ENCODE peak calls at places on chromosomes 3 and 15, in eight cellular contexts. M, X, K, R, A, T, L and W are unnamed samples.
A peak's percentile ranks its signal among the peaks of the same experiment; 100 is the strongest.

GRCh38 chr15:101107101-101107500 is 144.7 kb downstream of the CHSY1 start:
- DNase-seq in T (no peak), K (no peak), R (no peak), X (no peak), M (no peak), L (no peak), A (no peak), W (no peak)

GRCh38 chr3:101195951-101196713 is 124.2 kb downstream of the IMPG2 start:
- DNase-seq in K (no peak), L (peak; percentile 53), R (peak; percentile 78), T (no peak), A (peak; percentile 63), X (no peak), M (peak; percentile 84), W (peak; percentile 3)

GRCh38 chr3:18446067-18446793 is 21.1 kb upstream of the SATB1 start:
- DNase-seq in M (no peak), K (no peak), A (peak; percentile 17), X (no peak), R (no peak), T (no peak), L (no peak), W (peak; percentile 64)

GRCh38 chr3:43632269-43632733 is 10.5 kb upstream of the ANO10 start:
- DNase-seq in K (peak; percentile 33), L (peak; percentile 70), M (peak; percentile 88), R (peak; percentile 62), T (no peak), X (no peak), A (no peak), W (no peak)

GRCh38 chr3:149653564-149653963 is 4.3 kb downstream of the WWTR1 start:
- DNase-seq in K (no peak), R (no peak), T (no peak), M (no peak), L (no peak), A (no peak), X (no peak), W (no peak)

GRCh38 chr3:107969994-107970896 is 120.6 kb downstream of the CD47 start:
- DNase-seq in A (peak; percentile 15), L (peak; percentile 16), T (no peak), K (no peak), X (no peak), R (peak; percentile 98), M (peak; percentile 70), W (no peak)

GRCh38 chr3:39548282-39548681 is 80.8 kb downstream of the MOBP start:
- DNase-seq in R (peak; percentile 78), L (no peak), A (no peak), T (no peak), M (no peak), K (no peak), X (no peak), W (no peak)

GRCh38 chr15:52653451-52653964 is 25.7 kb downstream of the ATOSA start:
- DNase-seq in R (peak; percentile 90), L (peak; percentile 55), K (peak; percentile 23), T (no peak), X (no peak), M (peak; percentile 95), A (no peak), W (no peak)

GRCh38 chr3:127373701-127374625 is 86.1 kb upstream of the PRR20G start:
- DNase-seq in A (peak; percentile 34), L (peak; percentile 12), X (no peak), T (no peak), K (no peak), M (no peak), R (peak; percentile 7), W (no peak)

GRCh38 chr15:43440721-43441281 is 52.2 kb downstream of the TP53BP1 start:
- DNase-seq in A (peak; percentile 65), K (peak; percentile 83), R (peak; percentile 99), M (peak; percentile 99), L (peak; percentile 88), T (no peak), X (peak; percentile 19), W (peak; percentile 72)

GRCh38 chr3:102265720-102266119 is 169.1 kb upstream of the ZPLD1 start:
- DNase-seq in K (no peak), A (no peak), T (no peak), X (no peak), L (no peak), R (peak; percentile 3), M (no peak), W (no peak)

GRCh38 chr3:196650740-196651311 is 11.3 kb downstream of the NRROS start:
- DNase-seq in X (no peak), M (peak; percentile 85), R (peak; percentile 99), A (no peak), L (peak; percentile 59), K (peak; percentile 99), T (no peak), W (peak; percentile 83)

GRCh38 chr15:62979252-62979651 is 63.3 kb upstream of the TPM1 start:
- DNase-seq in R (peak; percentile 14), T (no peak), M (peak; percentile 62), K (no peak), L (no peak), X (no peak), A (no peak), W (no peak)

GRCh38 chr3:127405791-127406190 is 117.9 kb upstream of the PRR20G start:
- DNase-seq in K (no peak), L (no peak), M (no peak), T (no peak), A (no peak), X (no peak), R (no peak), W (no peak)

GRCh38 chr15:36682091-36682490 is 102.7 kb downstream of the CDIN1 start:
- DNase-seq in R (peak; percentile 79), X (no peak), M (no peak), A (no peak), K (no peak), L (no peak), T (no peak), W (peak; percentile 44)

GRCh38 chr3:39268554-39268910 is 11.3 kb downstream of the CX3CR1 start:
- DNase-seq in A (no peak), T (no peak), L (no peak), R (no peak), K (no peak), M (no peak), X (no peak), W (no peak)

GRCh38 chr3:100603449-100603848 is 6.0 kb upstream of the ADGRG7 start:
- DNase-seq in R (peak; percentile 46), A (peak; percentile 31), T (no peak), K (peak; percentile 21), L (peak; percentile 35), M (peak; percentile 40), X (no peak), W (peak; percentile 65)

GRCh38 chr15:88243895-88244787 is 12.4 kb downstream of the NTRK3 start:
- DNase-seq in R (peak; percentile 61), T (no peak), K (peak; percentile 43), X (no peak), L (peak; percentile 40), M (peak; percentile 7), A (peak; percentile 64), W (peak; percentile 16)

GRCh38 chr3:113271189-113271588 is 59.8 kb downstream of the BOC start:
- DNase-seq in L (no peak), A (no peak), X (no peak), M (no peak), R (no peak), K (no peak), T (no peak), W (no peak)

GRCh38 chr3:70726096-70726745 is 413.8 kb upstream of the MDFIC2 start:
- DNase-seq in A (no peak), M (peak; percentile 74), K (no peak), R (no peak), L (no peak), T (no peak), X (no peak), W (no peak)

GRCh38 chr15:36784098-36784670 is 204.8 kb downstream of the CDIN1 start:
- DNase-seq in A (no peak), M (no peak), R (no peak), T (no peak), X (no peak), L (peak; percentile 7), K (no peak), W (peak; percentile 4)

GRCh38 chr3:148005456-148005855 is 596.3 kb downstream of the ZIC1 start:
- DNase-seq in T (no peak), A (no peak), L (no peak), M (no peak), K (no peak), X (no peak), R (no peak), W (no peak)

GRCh38 chr3:79415351-79415750 is 352.4 kb downstream of the ROBO1 start:
- DNase-seq in K (no peak), X (no peak), R (peak; percentile 19), A (no peak), L (no peak), M (no peak), T (no peak), W (no peak)